ENCODE peak calls at places on chromosomes 5 and 9, in seven cellular contexts. S, F, P, T, W, V and K are unnamed samples.

GRCh38 chr5:134758176-134758503 is 439 bp upstream of the DDX46 start:
- DNase-seq in T (no peak), S (no peak), V (no peak), F (no peak), W (no peak), P (no peak), K (no peak)

GRCh38 chr9:96618209-96619108 is 1.2 kb downstream of the CDC14B start:
- DNase-seq in S (no peak), P (peak), F (peak), W (no peak), V (peak), T (no peak), K (peak)

GRCh38 chr9:127897194-127897692 is 2.2 kb downstream of the ST6GALNAC6 start:
- DNase-seq in V (peak), T (peak), F (no peak), W (no peak), P (no peak), S (no peak), K (no peak)

GRCh38 chr9:102069969-102070368 is 331.5 kb upstream of the GRIN3A start:
- DNase-seq in S (no peak), T (no peak), W (no peak), V (no peak), P (no peak), F (no peak), K (no peak)

GRCh38 chr5:158135682-158136176 is 276.8 kb upstream of the CLINT1 start:
- DNase-seq in S (no peak), P (no peak), W (peak), T (no peak), F (no peak), V (no peak), K (no peak)

GRCh38 chr5:91257301-91257700 is 125.8 kb downstream of the ARRDC3 start:
- DNase-seq in P (no peak), T (no peak), W (no peak), F (no peak), S (no peak), V (no peak), K (no peak)

GRCh38 chr5:119290161-119290569 is 65.7 kb upstream of the TNFAIP8 start:
- DNase-seq in S (no peak), W (no peak), T (no peak), P (peak), F (no peak), V (no peak), K (no peak)

GRCh38 chr9:4547016-4547415 is 56.7 kb downstream of the SLC1A1 start:
- DNase-seq in F (no peak), P (no peak), W (no peak), T (no peak), V (no peak), S (no peak), K (no peak)